ENCODE peak calls at places on chromosomes 5 and 9, in eight cellular contexts. One of them, this sample, is unnamed.

GRCh38 chr5:120108586-120109254 is 355.4 kb upstream of the PRR16 start:
- DNase-seq in cardiac fibroblast: peak; percentile 21
- DNase-seq in NCI-H2029: no peak
- DNase-seq in osteocyte: no peak
- DNase-seq in spleen: no peak
- DNase-seq in LoVo: no peak
- DNase-seq in GM20000: no peak
- DNase-seq in KBM-7: no peak
- DNase-seq in this sample: no peak

GRCh38 chr5:38130346-38130745 is 128.0 kb upstream of the EGFLAM start:
- DNase-seq in KBM-7: no peak
- DNase-seq in osteocyte: no peak
- DNase-seq in NCI-H2029: no peak
- DNase-seq in GM20000: no peak
- DNase-seq in LoVo: no peak
- DNase-seq in cardiac fibroblast: no peak
- DNase-seq in spleen: no peak
- DNase-seq in this sample: no peak

GRCh38 chr5:10457682-10458574 is 16.2 kb downstream of the ROPN1L start:
- DNase-seq in osteocyte: no peak
- DNase-seq in NCI-H2029: no peak
- DNase-seq in spleen: peak; percentile 77
- DNase-seq in KBM-7: no peak
- DNase-seq in cardiac fibroblast: peak; percentile 58
- DNase-seq in GM20000: no peak
- DNase-seq in LoVo: no peak
- DNase-seq in this sample: no peak

GRCh38 chr9:122389195-122389594 is 18.4 kb downstream of the PTGS1 start:
- DNase-seq in KBM-7: no peak
- DNase-seq in cardiac fibroblast: no peak
- DNase-seq in spleen: no peak
- DNase-seq in GM20000: no peak
- DNase-seq in LoVo: no peak
- DNase-seq in osteocyte: peak; percentile 44
- DNase-seq in NCI-H2029: no peak
- DNase-seq in this sample: no peak

GRCh38 chr9:80285325-80285724 is 713.6 kb downstream of the TLE4 start:
- DNase-seq in KBM-7: peak; percentile 1
- DNase-seq in GM20000: no peak
- DNase-seq in osteocyte: no peak
- DNase-seq in spleen: no peak
- DNase-seq in NCI-H2029: no peak
- DNase-seq in LoVo: no peak
- DNase-seq in cardiac fibroblast: peak; percentile 1
- DNase-seq in this sample: no peak

GRCh38 chr5:175687231-175687701 is 29.4 kb downstream of the HRH2 start:
- DNase-seq in spleen: peak; percentile 77
- DNase-seq in osteocyte: no peak
- DNase-seq in GM20000: no peak
- DNase-seq in KBM-7: no peak
- DNase-seq in NCI-H2029: no peak
- DNase-seq in cardiac fibroblast: peak; percentile 5
- DNase-seq in LoVo: no peak
- DNase-seq in this sample: no peak

GRCh38 chr9:89941875-89942274 is 337.1 kb downstream of the GADD45G start:
- DNase-seq in cardiac fibroblast: peak; percentile 23
- DNase-seq in LoVo: peak; percentile 23
- DNase-seq in KBM-7: no peak
- DNase-seq in spleen: no peak
- DNase-seq in NCI-H2029: peak; percentile 24
- DNase-seq in osteocyte: no peak
- DNase-seq in GM20000: no peak
- DNase-seq in this sample: peak; percentile 41

GRCh38 chr9:131999692-132000551 is 79.7 kb downstream of the MED27 start:
- DNase-seq in cardiac fibroblast: peak; percentile 68
- DNase-seq in KBM-7: no peak
- DNase-seq in NCI-H2029: no peak
- DNase-seq in LoVo: no peak
- DNase-seq in osteocyte: no peak
- DNase-seq in GM20000: no peak
- DNase-seq in spleen: no peak
- DNase-seq in this sample: no peak

GRCh38 chr9:131237311-131237710 is 39.0 kb downstream of the FAM78A start:
- DNase-seq in cardiac fibroblast: no peak
- DNase-seq in osteocyte: no peak
- DNase-seq in GM20000: no peak
- DNase-seq in spleen: no peak
- DNase-seq in NCI-H2029: peak; percentile 5
- DNase-seq in LoVo: no peak
- DNase-seq in KBM-7: no peak
- DNase-seq in this sample: no peak

GRCh38 chr5:64949331-64949730 is 180.6 kb downstream of the CWC27 start:
- DNase-seq in GM20000: no peak
- DNase-seq in spleen: no peak
- DNase-seq in cardiac fibroblast: no peak
- DNase-seq in LoVo: no peak
- DNase-seq in KBM-7: no peak
- DNase-seq in osteocyte: no peak
- DNase-seq in NCI-H2029: no peak
- DNase-seq in this sample: no peak

GRCh38 chr5:2981035-2981434 is 229.6 kb upstream of the IRX2 start:
- DNase-seq in osteocyte: peak; percentile 68
- DNase-seq in GM20000: no peak
- DNase-seq in LoVo: no peak
- DNase-seq in spleen: no peak
- DNase-seq in NCI-H2029: no peak
- DNase-seq in KBM-7: no peak
- DNase-seq in cardiac fibroblast: no peak
- DNase-seq in this sample: no peak

GRCh38 chr5:146068136-146068717 is 37.1 kb downstream of the PLAC8L1 start:
- DNase-seq in LoVo: no peak
- DNase-seq in cardiac fibroblast: no peak
- DNase-seq in NCI-H2029: no peak
- DNase-seq in KBM-7: no peak
- DNase-seq in GM20000: no peak
- DNase-seq in spleen: no peak
- DNase-seq in osteocyte: no peak
- DNase-seq in this sample: no peak

GRCh38 chr5:137252513-137252912 is 246.6 kb downstream of the SPOCK1 start:
- DNase-seq in spleen: no peak
- DNase-seq in LoVo: no peak
- DNase-seq in cardiac fibroblast: peak; percentile 10
- DNase-seq in KBM-7: no peak
- DNase-seq in NCI-H2029: no peak
- DNase-seq in GM20000: no peak
- DNase-seq in osteocyte: no peak
- DNase-seq in this sample: no peak

GRCh38 chr5:159224471-159224870 is 15.1 kb upstream of the RNF145 start:
- DNase-seq in osteocyte: no peak
- DNase-seq in NCI-H2029: no peak
- DNase-seq in LoVo: no peak
- DNase-seq in cardiac fibroblast: no peak
- DNase-seq in GM20000: no peak
- DNase-seq in KBM-7: no peak
- DNase-seq in spleen: no peak
- DNase-seq in this sample: no peak

GRCh38 chr9:70111641-70112236 is 68.1 kb downstream of the MAMDC2 start:
- DNase-seq in cardiac fibroblast: no peak
- DNase-seq in LoVo: peak; percentile 37
- DNase-seq in NCI-H2029: no peak
- DNase-seq in spleen: no peak
- DNase-seq in KBM-7: no peak
- DNase-seq in osteocyte: no peak
- DNase-seq in GM20000: no peak
- DNase-seq in this sample: no peak

GRCh38 chr9:128164332-128164885 is 4.3 kb downstream of the BBLN start:
- DNase-seq in osteocyte: no peak
- DNase-seq in NCI-H2029: no peak
- DNase-seq in cardiac fibroblast: peak; percentile 22
- DNase-seq in KBM-7: no peak
- DNase-seq in GM20000: no peak
- DNase-seq in LoVo: no peak
- DNase-seq in spleen: no peak
- DNase-seq in this sample: no peak

GRCh38 chr5:136559651-136560050 is 194.3 kb upstream of the TRPC7 start:
- DNase-seq in cardiac fibroblast: no peak
- DNase-seq in spleen: no peak
- DNase-seq in LoVo: no peak
- DNase-seq in GM20000: no peak
- DNase-seq in osteocyte: no peak
- DNase-seq in KBM-7: no peak
- DNase-seq in NCI-H2029: no peak
- DNase-seq in this sample: no peak

GRCh38 chr5:16518606-16519005 is 53.0 kb upstream of the ZNF622 start:
- DNase-seq in spleen: no peak
- DNase-seq in cardiac fibroblast: no peak
- DNase-seq in GM20000: no peak
- DNase-seq in osteocyte: no peak
- DNase-seq in NCI-H2029: no peak
- DNase-seq in LoVo: no peak
- DNase-seq in KBM-7: no peak
- DNase-seq in this sample: no peak

GRCh38 chr9:107688728-107689127 is 199.2 kb upstream of the KLF4 start:
- DNase-seq in LoVo: no peak
- DNase-seq in GM20000: no peak
- DNase-seq in cardiac fibroblast: peak; percentile 65
- DNase-seq in NCI-H2029: no peak
- DNase-seq in KBM-7: no peak
- DNase-seq in osteocyte: no peak
- DNase-seq in spleen: no peak
- DNase-seq in this sample: no peak

GRCh38 chr9:20321683-20322082 is 300.6 kb downstream of the MLLT3 start:
- DNase-seq in NCI-H2029: no peak
- DNase-seq in cardiac fibroblast: no peak
- DNase-seq in GM20000: no peak
- DNase-seq in osteocyte: peak; percentile 8
- DNase-seq in spleen: no peak
- DNase-seq in KBM-7: no peak
- DNase-seq in LoVo: no peak
- DNase-seq in this sample: no peak

GRCh38 chr9:114405294-114406034 is 17.7 kb upstream of the AKNA start:
- DNase-seq in KBM-7: peak; percentile 91
- DNase-seq in GM20000: peak; percentile 83
- DNase-seq in spleen: peak; percentile 91
- DNase-seq in osteocyte: peak; percentile 89
- DNase-seq in NCI-H2029: peak; percentile 49
- DNase-seq in LoVo: peak; percentile 60
- DNase-seq in cardiac fibroblast: peak; percentile 84
- DNase-seq in this sample: peak; percentile 71

GRCh38 chr9:71001780-71002386 is 119.5 kb downstream of the TRPM3 start:
- DNase-seq in osteocyte: no peak
- DNase-seq in LoVo: peak; percentile 37
- DNase-seq in KBM-7: peak; percentile 9
- DNase-seq in NCI-H2029: peak; percentile 7
- DNase-seq in GM20000: peak; percentile 11
- DNase-seq in spleen: no peak
- DNase-seq in cardiac fibroblast: peak; percentile 60
- DNase-seq in this sample: peak; percentile 50

GRCh38 chr9:26077860-26078259 is 399.6 kb upstream of the TUSC1 start:
- DNase-seq in NCI-H2029: no peak
- DNase-seq in cardiac fibroblast: no peak
- DNase-seq in osteocyte: no peak
- DNase-seq in LoVo: no peak
- DNase-seq in spleen: no peak
- DNase-seq in GM20000: no peak
- DNase-seq in KBM-7: no peak
- DNase-seq in this sample: no peak

GRCh38 chr9:1238407-1238806 is 188.2 kb downstream of the DMRT2 start:
- DNase-seq in KBM-7: no peak
- DNase-seq in cardiac fibroblast: no peak
- DNase-seq in osteocyte: no peak
- DNase-seq in NCI-H2029: no peak
- DNase-seq in GM20000: no peak
- DNase-seq in spleen: no peak
- DNase-seq in LoVo: no peak
- DNase-seq in this sample: no peak

GRCh38 chr9:79189511-79189924 is 382.2 kb upstream of the TLE4 start:
- DNase-seq in LoVo: no peak
- DNase-seq in KBM-7: no peak
- DNase-seq in GM20000: no peak
- DNase-seq in cardiac fibroblast: peak; percentile 76
- DNase-seq in NCI-H2029: no peak
- DNase-seq in osteocyte: no peak
- DNase-seq in spleen: no peak
- DNase-seq in this sample: no peak

This sample was measured in MM.1S.